ENCODE peak calls at places on chromosomes 11 and 22, in five cellular contexts. R, T, P, C and D are unnamed samples.

GRCh38 chr22:19579113-19579811 is 55.1 kb upstream of the CLDN5 start:
- DNase-seq in R (peak), T (peak), P (no peak), C (no peak), D (no peak)

GRCh38 chr11:35047179-35047578 is 91.8 kb upstream of the CD44 start:
- DNase-seq in R (no peak), T (no peak), P (peak), C (no peak), D (no peak)

GRCh38 chr11:70661763-70662501 is 263.6 kb downstream of the CTTN start:
- DNase-seq in R (peak), T (no peak), P (no peak), C (no peak), D (peak)

GRCh38 chr11:46295996-46296519 is 18.6 kb downstream of the CREB3L1 start:
- DNase-seq in R (no peak), T (no peak), P (no peak), C (no peak), D (no peak)

GRCh38 chr11:130162733-130163132 is 3.2 kb downstream of the ST14 start:
- DNase-seq in R (no peak), T (peak), P (no peak), C (peak), D (no peak)

GRCh38 chr11:58513747-58514367 is 6.0 kb upstream of the OR5B21 start:
- DNase-seq in R (peak), T (no peak), P (no peak), C (peak), D (peak)

GRCh38 chr11:7603031-7603781 is 70.1 kb downstream of the CYB5R2 start:
- DNase-seq in R (no peak), T (no peak), P (no peak), C (no peak), D (no peak)

GRCh38 chr11:108097179-108097578 is 24.2 kb upstream of the ACAT1 start:
- DNase-seq in R (no peak), T (no peak), P (no peak), C (no peak), D (no peak)

GRCh38 chr11:95512682-95513081 is 276.9 kb downstream of the FAM76B start:
- DNase-seq in R (peak), T (no peak), P (no peak), C (no peak), D (no peak)

GRCh38 chr22:33354928-33355327 is 296.7 kb upstream of the SYN3 start:
- DNase-seq in R (no peak), T (no peak), P (no peak), C (no peak), D (no peak)

GRCh38 chr11:130655308-130655707 is 206.9 kb downstream of the ADAMTS15 start:
- DNase-seq in R (no peak), T (no peak), P (no peak), C (no peak), D (no peak)

GRCh38 chr11:35598254-35599125 is 19.8 kb upstream of the FJX1 start:
- DNase-seq in R (no peak), T (peak), P (no peak), C (peak), D (no peak)

GRCh38 chr11:35792846-35793192 is 130.2 kb downstream of the TRIM44 start:
- DNase-seq in R (no peak), T (no peak), P (no peak), C (no peak), D (no peak)

GRCh38 chr22:21032037-21032842 is at the start of gene SLC7A4:
- DNase-seq in R (no peak), T (no peak), P (no peak), C (no peak), D (peak)

GRCh38 chr11:288328-289144 is at the start of gene PGGHG:
- DNase-seq in R (no peak), T (peak), P (no peak), C (peak), D (peak)